ENCODE peak calls at places on chromosomes 2 and 18, in nine cellular contexts. One of them, this sample, is unnamed.

GRCh38 chr18:37361223-37362157 is 204.1 kb downstream of the CELF4 start:
- DNase-seq in HCT116: no peak
- DNase-seq in AG10803: no peak
- DNase-seq in endodermal cell: peak
- DNase-seq in astrocyte of the spinal cord: no peak
- DNase-seq in dorsolateral prefrontal cortex: no peak
- DNase-seq in GM06990: no peak
- DNase-seq in brain microvascular endothelial cell: no peak
- DNase-seq in esophagus squamous epithelium: no peak
- DNase-seq in this sample: no peak

GRCh38 chr18:79246309-79247108 is 149.2 kb upstream of the NFATC1 start:
- DNase-seq in dorsolateral prefrontal cortex: peak
- DNase-seq in astrocyte of the spinal cord: peak
- DNase-seq in esophagus squamous epithelium: peak
- DNase-seq in GM06990: peak
- DNase-seq in endodermal cell: peak
- DNase-seq in brain microvascular endothelial cell: peak
- DNase-seq in AG10803: peak
- DNase-seq in HCT116: peak
- DNase-seq in this sample: peak

GRCh38 chr2:28567076-28567471 is 71.2 kb downstream of the PLB1 start:
- DNase-seq in esophagus squamous epithelium: no peak
- DNase-seq in dorsolateral prefrontal cortex: peak
- DNase-seq in HCT116: no peak
- DNase-seq in astrocyte of the spinal cord: no peak
- DNase-seq in AG10803: no peak
- DNase-seq in brain microvascular endothelial cell: no peak
- DNase-seq in endodermal cell: no peak
- DNase-seq in GM06990: no peak
- DNase-seq in this sample: no peak

GRCh38 chr2:42864641-42865280 is 72.4 kb upstream of the HAAO start:
- DNase-seq in AG10803: no peak
- DNase-seq in brain microvascular endothelial cell: no peak
- DNase-seq in esophagus squamous epithelium: no peak
- DNase-seq in endodermal cell: no peak
- DNase-seq in dorsolateral prefrontal cortex: no peak
- DNase-seq in astrocyte of the spinal cord: no peak
- DNase-seq in GM06990: no peak
- DNase-seq in HCT116: no peak
- DNase-seq in this sample: no peak

GRCh38 chr18:12772111-12772510 is 69.3 kb downstream of the PSMG2 start:
- DNase-seq in astrocyte of the spinal cord: no peak
- DNase-seq in esophagus squamous epithelium: no peak
- DNase-seq in AG10803: no peak
- DNase-seq in endodermal cell: no peak
- DNase-seq in GM06990: no peak
- DNase-seq in HCT116: no peak
- DNase-seq in brain microvascular endothelial cell: no peak
- DNase-seq in dorsolateral prefrontal cortex: no peak
- DNase-seq in this sample: no peak

GRCh38 chr2:43251171-43251731 is 24.8 kb upstream of the ZFP36L2 start:
- DNase-seq in AG10803: peak
- DNase-seq in dorsolateral prefrontal cortex: no peak
- DNase-seq in endodermal cell: no peak
- DNase-seq in esophagus squamous epithelium: no peak
- DNase-seq in GM06990: no peak
- DNase-seq in brain microvascular endothelial cell: no peak
- DNase-seq in HCT116: no peak
- DNase-seq in astrocyte of the spinal cord: peak
- DNase-seq in this sample: no peak

GRCh38 chr18:62812891-62813290 is 97.5 kb downstream of the PHLPP1 start:
- DNase-seq in brain microvascular endothelial cell: no peak
- DNase-seq in GM06990: no peak
- DNase-seq in endodermal cell: no peak
- DNase-seq in astrocyte of the spinal cord: no peak
- DNase-seq in HCT116: no peak
- DNase-seq in esophagus squamous epithelium: no peak
- DNase-seq in AG10803: no peak
- DNase-seq in dorsolateral prefrontal cortex: no peak
- DNase-seq in this sample: no peak

GRCh38 chr18:26342646-26343045 is 116.4 kb downstream of the TAF4B start:
- DNase-seq in endodermal cell: no peak
- DNase-seq in GM06990: no peak
- DNase-seq in esophagus squamous epithelium: no peak
- DNase-seq in HCT116: no peak
- DNase-seq in astrocyte of the spinal cord: no peak
- DNase-seq in dorsolateral prefrontal cortex: no peak
- DNase-seq in brain microvascular endothelial cell: no peak
- DNase-seq in AG10803: no peak
- DNase-seq in this sample: no peak

GRCh38 chr2:189763908-189764661 is 1.5 kb upstream of the OSGEPL1 start:
- DNase-seq in GM06990: no peak
- DNase-seq in astrocyte of the spinal cord: peak
- DNase-seq in brain microvascular endothelial cell: no peak
- DNase-seq in endodermal cell: no peak
- DNase-seq in AG10803: peak
- DNase-seq in esophagus squamous epithelium: no peak
- DNase-seq in HCT116: no peak
- DNase-seq in dorsolateral prefrontal cortex: no peak
- DNase-seq in this sample: no peak

GRCh38 chr2:126986788-126987187 is 88.1 kb downstream of the TEX51 start:
- DNase-seq in dorsolateral prefrontal cortex: no peak
- DNase-seq in brain microvascular endothelial cell: no peak
- DNase-seq in astrocyte of the spinal cord: no peak
- DNase-seq in AG10803: no peak
- DNase-seq in GM06990: no peak
- DNase-seq in HCT116: no peak
- DNase-seq in endodermal cell: no peak
- DNase-seq in esophagus squamous epithelium: no peak
- DNase-seq in this sample: no peak

GRCh38 chr18:2627821-2628276 is 27.7 kb upstream of the SMCHD1 start:
- DNase-seq in HCT116: peak
- DNase-seq in dorsolateral prefrontal cortex: no peak
- DNase-seq in endodermal cell: no peak
- DNase-seq in AG10803: no peak
- DNase-seq in GM06990: no peak
- DNase-seq in esophagus squamous epithelium: no peak
- DNase-seq in brain microvascular endothelial cell: no peak
- DNase-seq in astrocyte of the spinal cord: peak
- DNase-seq in this sample: no peak

GRCh38 chr2:27956895-27957294 is 66.4 kb downstream of the BABAM2 start:
- DNase-seq in dorsolateral prefrontal cortex: no peak
- DNase-seq in astrocyte of the spinal cord: peak
- DNase-seq in brain microvascular endothelial cell: peak
- DNase-seq in esophagus squamous epithelium: no peak
- DNase-seq in endodermal cell: no peak
- DNase-seq in AG10803: peak
- DNase-seq in HCT116: no peak
- DNase-seq in GM06990: no peak
- DNase-seq in this sample: no peak

GRCh38 chr2:65076345-65076710 is 20.1 kb downstream of the CEP68 start:
- DNase-seq in dorsolateral prefrontal cortex: no peak
- DNase-seq in HCT116: no peak
- DNase-seq in astrocyte of the spinal cord: peak
- DNase-seq in brain microvascular endothelial cell: peak
- DNase-seq in esophagus squamous epithelium: no peak
- DNase-seq in AG10803: peak
- DNase-seq in endodermal cell: no peak
- DNase-seq in GM06990: no peak
- DNase-seq in this sample: no peak

GRCh38 chr2:127049927-127050802 is 56.8 kb downstream of the BIN1 start:
- DNase-seq in astrocyte of the spinal cord: peak
- DNase-seq in AG10803: peak
- DNase-seq in brain microvascular endothelial cell: peak
- DNase-seq in endodermal cell: peak
- DNase-seq in HCT116: no peak
- DNase-seq in esophagus squamous epithelium: no peak
- DNase-seq in GM06990: peak
- DNase-seq in dorsolateral prefrontal cortex: peak
- DNase-seq in this sample: peak

GRCh38 chr2:240759454-240759853 is 60.6 kb downstream of the KIF1A start:
- DNase-seq in brain microvascular endothelial cell: no peak
- DNase-seq in GM06990: peak
- DNase-seq in dorsolateral prefrontal cortex: no peak
- DNase-seq in endodermal cell: no peak
- DNase-seq in AG10803: no peak
- DNase-seq in astrocyte of the spinal cord: no peak
- DNase-seq in HCT116: peak
- DNase-seq in esophagus squamous epithelium: no peak
- DNase-seq in this sample: no peak

GRCh38 chr2:207156045-207156444 is 9.7 kb downstream of the KLF7 start:
- DNase-seq in AG10803: no peak
- DNase-seq in endodermal cell: no peak
- DNase-seq in astrocyte of the spinal cord: no peak
- DNase-seq in HCT116: no peak
- DNase-seq in brain microvascular endothelial cell: no peak
- DNase-seq in esophagus squamous epithelium: no peak
- DNase-seq in dorsolateral prefrontal cortex: no peak
- DNase-seq in GM06990: no peak
- DNase-seq in this sample: no peak

GRCh38 chr2:207154556-207155179 is 11.1 kb downstream of the KLF7 start:
- DNase-seq in AG10803: no peak
- DNase-seq in dorsolateral prefrontal cortex: no peak
- DNase-seq in endodermal cell: no peak
- DNase-seq in brain microvascular endothelial cell: no peak
- DNase-seq in astrocyte of the spinal cord: no peak
- DNase-seq in esophagus squamous epithelium: no peak
- DNase-seq in HCT116: no peak
- DNase-seq in GM06990: no peak
- DNase-seq in this sample: no peak

GRCh38 chr2:207155516-207155915 is 10.2 kb downstream of the KLF7 start:
- DNase-seq in HCT116: no peak
- DNase-seq in AG10803: no peak
- DNase-seq in astrocyte of the spinal cord: no peak
- DNase-seq in esophagus squamous epithelium: no peak
- DNase-seq in dorsolateral prefrontal cortex: no peak
- DNase-seq in GM06990: no peak
- DNase-seq in brain microvascular endothelial cell: no peak
- DNase-seq in endodermal cell: no peak
- DNase-seq in this sample: no peak

GRCh38 chr2:207150294-207150693 is 15.5 kb downstream of the KLF7 start:
- DNase-seq in HCT116: no peak
- DNase-seq in AG10803: no peak
- DNase-seq in astrocyte of the spinal cord: no peak
- DNase-seq in GM06990: no peak
- DNase-seq in brain microvascular endothelial cell: no peak
- DNase-seq in endodermal cell: no peak
- DNase-seq in dorsolateral prefrontal cortex: no peak
- DNase-seq in esophagus squamous epithelium: no peak
- DNase-seq in this sample: no peak

DNA sequence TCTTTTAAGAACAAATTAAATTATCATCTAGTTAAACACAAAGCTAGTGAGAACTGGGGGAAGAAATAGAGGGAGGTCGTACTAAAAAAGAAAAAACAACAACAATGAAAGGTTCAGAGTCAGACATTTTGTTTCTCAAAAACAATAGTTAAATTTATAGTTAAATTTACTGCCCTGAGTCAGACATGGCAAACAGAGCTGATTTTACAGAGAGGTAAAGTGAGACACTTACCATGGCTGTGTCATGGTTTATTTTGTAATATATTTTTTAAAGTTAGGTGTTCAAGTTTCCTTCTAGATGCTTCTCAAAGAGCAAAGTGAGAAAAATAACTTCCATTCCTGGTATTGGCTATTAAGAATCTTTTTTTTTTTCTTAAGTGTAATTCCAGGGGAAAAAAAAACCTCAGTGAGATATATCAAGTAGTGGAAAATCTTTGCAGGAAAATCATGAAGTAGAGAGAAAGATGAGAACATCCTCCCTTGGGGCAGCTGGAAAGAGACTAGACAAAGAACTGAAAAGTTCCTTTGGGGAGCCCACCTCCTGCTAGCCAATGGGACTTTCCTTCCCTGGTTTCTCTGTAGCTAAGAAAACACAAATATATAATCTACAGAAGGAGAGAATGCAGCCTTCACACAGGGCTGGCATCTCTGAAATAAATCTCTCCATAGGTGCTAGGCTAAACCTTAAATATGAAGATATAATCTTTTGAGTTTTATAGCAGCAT is 12.3 kb downstream of the KLF7 start:
- DNase-seq in astrocyte of the spinal cord: peak
- DNase-seq in HCT116: no peak
- DNase-seq in endodermal cell: no peak
- DNase-seq in GM06990: no peak
- DNase-seq in dorsolateral prefrontal cortex: no peak
- DNase-seq in brain microvascular endothelial cell: no peak
- DNase-seq in esophagus squamous epithelium: no peak
- DNase-seq in AG10803: no peak
- DNase-seq in this sample: no peak
- TF ChIP-seq CTCF in astrocyte of the spinal cord: no peak
- TF ChIP-seq CTCF in HCT116: no peak
- TF ChIP-seq CTCF in endodermal cell: no peak
- TF ChIP-seq CTCF in GM06990: no peak
- TF ChIP-seq CTCF in dorsolateral prefrontal cortex: no peak
- TF ChIP-seq CTCF in brain microvascular endothelial cell: no peak
- TF ChIP-seq CTCF in esophagus squamous epithelium: no peak
- TF ChIP-seq CTCF in AG10803: no peak
- TF ChIP-seq CTCF in this sample: no peak

GRCh38 chr2:20409039-20409438 is 37.8 kb upstream of the RHOB start:
- DNase-seq in HCT116: no peak
- DNase-seq in astrocyte of the spinal cord: no peak
- DNase-seq in endodermal cell: no peak
- DNase-seq in esophagus squamous epithelium: no peak
- DNase-seq in AG10803: no peak
- DNase-seq in brain microvascular endothelial cell: no peak
- DNase-seq in GM06990: no peak
- DNase-seq in dorsolateral prefrontal cortex: no peak
- DNase-seq in this sample: no peak
- H3K4me3 ChIP-seq in HCT116: no peak
- H3K4me3 ChIP-seq in astrocyte of the spinal cord: no peak
- H3K4me3 ChIP-seq in endodermal cell: no peak
- H3K4me3 ChIP-seq in esophagus squamous epithelium: no peak
- H3K4me3 ChIP-seq in AG10803: no peak
- H3K4me3 ChIP-seq in brain microvascular endothelial cell: no peak
- H3K4me3 ChIP-seq in GM06990: no peak
- H3K4me3 ChIP-seq in dorsolateral prefrontal cortex: no peak
- H3K4me3 ChIP-seq in this sample: no peak

DNA sequence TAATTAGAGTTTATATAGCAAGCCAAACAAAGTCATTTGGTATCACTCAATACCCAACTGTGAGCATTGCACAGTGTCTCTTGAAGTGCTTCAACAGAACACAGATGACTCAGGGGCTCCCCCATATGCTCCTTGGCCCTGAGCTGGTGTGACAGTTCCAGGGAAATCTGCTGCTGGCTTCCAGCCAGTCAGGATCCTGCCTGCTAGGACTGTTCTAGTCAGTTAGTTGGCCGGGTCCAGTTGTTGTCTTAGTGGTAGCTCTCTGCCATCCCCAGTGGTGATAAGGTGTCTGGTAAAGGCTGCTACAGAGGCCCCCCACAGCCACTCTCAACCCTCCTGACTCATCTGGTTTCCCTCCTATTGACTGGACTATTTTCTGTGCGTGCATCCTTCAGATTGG is 100.3 kb downstream of the IRS1 start:
- DNase-seq in dorsolateral prefrontal cortex: no peak
- DNase-seq in endodermal cell: no peak
- DNase-seq in HCT116: no peak
- DNase-seq in GM06990: no peak
- DNase-seq in astrocyte of the spinal cord: peak
- DNase-seq in brain microvascular endothelial cell: peak
- DNase-seq in esophagus squamous epithelium: no peak
- DNase-seq in AG10803: peak
- DNase-seq in this sample: no peak
- TF ChIP-seq CTCF in dorsolateral prefrontal cortex: no peak
- TF ChIP-seq CTCF in endodermal cell: no peak
- TF ChIP-seq CTCF in HCT116: no peak
- TF ChIP-seq CTCF in GM06990: no peak
- TF ChIP-seq CTCF in astrocyte of the spinal cord: peak
- TF ChIP-seq CTCF in brain microvascular endothelial cell: peak
- TF ChIP-seq CTCF in esophagus squamous epithelium: no peak
- TF ChIP-seq CTCF in AG10803: no peak
- TF ChIP-seq CTCF in this sample: no peak

GRCh38 chr2:201208563-201209252 is 25.8 kb downstream of the CASP10 start:
- DNase-seq in GM06990: peak
- DNase-seq in dorsolateral prefrontal cortex: no peak
- DNase-seq in endodermal cell: no peak
- DNase-seq in esophagus squamous epithelium: peak
- DNase-seq in brain microvascular endothelial cell: no peak
- DNase-seq in astrocyte of the spinal cord: no peak
- DNase-seq in HCT116: no peak
- DNase-seq in AG10803: no peak
- DNase-seq in this sample: no peak
- H3K4me3 ChIP-seq in GM06990: no peak
- H3K4me3 ChIP-seq in dorsolateral prefrontal cortex: no peak
- H3K4me3 ChIP-seq in endodermal cell: no peak
- H3K4me3 ChIP-seq in esophagus squamous epithelium: no peak
- H3K4me3 ChIP-seq in brain microvascular endothelial cell: no peak
- H3K4me3 ChIP-seq in astrocyte of the spinal cord: no peak
- H3K4me3 ChIP-seq in HCT116: no peak
- H3K4me3 ChIP-seq in AG10803: no peak
- H3K4me3 ChIP-seq in this sample: no peak